ENCODE peak calls at places on chromosomes 6 and 20, in four cellular contexts. K is HS-5; Q is left ventricle myocardium superior; U is stimulated activated CD4-positive, alpha-beta T cell treated with anti-CD3 and anti-CD28 coated beads, Interleukin-15, amount 100 ng/mL, for 1 hour. J is an unnamed sample.

GRCh38 chr6:144360401-144360800 is 75.3 kb downstream of the UTRN start:
- DNase-seq in K (no peak), Q (no peak), U (no peak), J (no peak)

GRCh38 chr6:151089916-151090443 is 149.8 kb upstream of the AKAP12 start:
- DNase-seq in K (no peak), Q (no peak), U (no peak), J (no peak)

GRCh38 chr20:33443006-33443511 is 504 bp downstream of the SNTA1 start:
- DNase-seq in K (no peak), Q (peak), U (no peak), J (no peak)

GRCh38 chr6:56481957-56482356 is 160.7 kb downstream of the DST start:
- DNase-seq in K (no peak), Q (no peak), U (no peak), J (no peak)

GRCh38 chr6:37632291-37632690 is 65.4 kb downstream of the MDGA1 start:
- DNase-seq in K (no peak), Q (no peak), U (no peak), J (no peak)

GRCh38 chr6:100726741-100727140 is 154.4 kb downstream of the ASCC3 start:
- DNase-seq in K (no peak), Q (no peak), U (no peak), J (no peak)

GRCh38 chr20:24795444-24795843 is 153.6 kb upstream of the CST7 start:
- DNase-seq in K (no peak), Q (no peak), U (no peak), J (peak)

GRCh38 chr6:88472731-88473130 is 306.6 kb upstream of the CNR1 start:
- DNase-seq in K (no peak), Q (no peak), U (no peak), J (no peak)

GRCh38 chr6:108801331-108801730 is 46.9 kb upstream of the ARMC2 start:
- DNase-seq in K (no peak), Q (no peak), U (no peak), J (no peak)

GRCh38 chr20:49893242-49894072 is 21.9 kb downstream of the SPATA2 start:
- DNase-seq in K (no peak), Q (no peak), U (no peak), J (no peak)

GRCh38 chr6:21462519-21462852 is 131.1 kb upstream of the SOX4 start:
- DNase-seq in K (no peak), Q (no peak), U (no peak), J (no peak)

GRCh38 chr20:5674176-5674660 is 76.0 kb upstream of the SHLD1 start:
- DNase-seq in K (no peak), Q (no peak), U (no peak), J (peak)

GRCh38 chr20:59561228-59561605 is 43.1 kb upstream of the PHACTR3 start:
- DNase-seq in K (no peak), Q (no peak), U (no peak), J (no peak)

GRCh38 chr20:57904706-57905105 is 194.9 kb upstream of the PMEPA1 start:
- DNase-seq in K (no peak), Q (no peak), U (no peak), J (no peak)

GRCh38 chr20:2536562-2536986 is at the start of gene TMC2:
- DNase-seq in K (no peak), Q (no peak), U (no peak), J (no peak)

GRCh38 chr6:71460933-71461332 is 172.3 kb downstream of the OGFRL1 start:
- DNase-seq in K (no peak), Q (no peak), U (no peak), J (peak)